ENCODE peak calls at places on chromosomes 13 and 19, in four cellular contexts. One of them, this sample, is unnamed.
A peak's percentile ranks its signal among the peaks of the same experiment; 100 is the strongest.

GRCh38 chr19:2815191-2815614 is 4.5 kb upstream of the ZNF554 start:
- DNase-seq in astrocyte of the cerebellum: no peak
- DNase-seq in mammary epithelial cell: no peak
- DNase-seq in tibial artery: no peak
- DNase-seq in this sample: no peak

GRCh38 chr13:35768551-35768950 is 292.1 kb upstream of the MAB21L1 start:
- DNase-seq in tibial artery: no peak
- DNase-seq in mammary epithelial cell: no peak
- DNase-seq in astrocyte of the cerebellum: peak; percentile 41
- DNase-seq in this sample: no peak

GRCh38 chr13:91058066-91058465 is 289.4 kb upstream of the MIR17HG start:
- DNase-seq in mammary epithelial cell: peak; percentile 6
- DNase-seq in astrocyte of the cerebellum: peak; percentile 19
- DNase-seq in tibial artery: no peak
- DNase-seq in this sample: no peak

GRCh38 chr13:97273341-97273831 is 51.3 kb downstream of the MBNL2 start:
- DNase-seq in tibial artery: no peak
- DNase-seq in astrocyte of the cerebellum: no peak
- DNase-seq in mammary epithelial cell: peak; percentile 91
- DNase-seq in this sample: no peak

GRCh38 chr13:51258612-51259358 is 36.6 kb downstream of the FAM124A start:
- DNase-seq in astrocyte of the cerebellum: no peak
- DNase-seq in tibial artery: no peak
- DNase-seq in mammary epithelial cell: no peak
- DNase-seq in this sample: no peak

GRCh38 chr19:22622901-22623840 is 11.0 kb upstream of the ZNF492 start:
- DNase-seq in mammary epithelial cell: no peak
- DNase-seq in tibial artery: no peak
- DNase-seq in astrocyte of the cerebellum: no peak
- DNase-seq in this sample: no peak

GRCh38 chr19:31572671-31573298 is 223.5 kb upstream of the TSHZ3 start:
- DNase-seq in astrocyte of the cerebellum: no peak
- DNase-seq in mammary epithelial cell: no peak
- DNase-seq in tibial artery: peak; percentile 35
- DNase-seq in this sample: no peak

GRCh38 chr13:41700790-41701310 is 243.5 kb downstream of the RGCC start:
- DNase-seq in tibial artery: no peak
- DNase-seq in astrocyte of the cerebellum: peak; percentile 68
- DNase-seq in mammary epithelial cell: peak; percentile 35
- DNase-seq in this sample: peak; percentile 63

GRCh38 chr13:28355046-28355821 is 139.7 kb downstream of the FLT1 start:
- DNase-seq in tibial artery: no peak
- DNase-seq in astrocyte of the cerebellum: no peak
- DNase-seq in mammary epithelial cell: no peak
- DNase-seq in this sample: no peak

GRCh38 chr13:73058432-73058740 is 419 bp upstream of the KLF5 start:
- DNase-seq in tibial artery: no peak
- DNase-seq in astrocyte of the cerebellum: no peak
- DNase-seq in mammary epithelial cell: no peak
- DNase-seq in this sample: no peak

GRCh38 chr13:32234914-32235313 is 80.2 kb downstream of the ZAR1L start:
- DNase-seq in mammary epithelial cell: no peak
- DNase-seq in tibial artery: no peak
- DNase-seq in astrocyte of the cerebellum: no peak
- DNase-seq in this sample: no peak

GRCh38 chr19:14473915-14474578 is 1.1 kb downstream of the PTGER1 start:
- DNase-seq in tibial artery: no peak
- DNase-seq in astrocyte of the cerebellum: no peak
- DNase-seq in mammary epithelial cell: no peak
- DNase-seq in this sample: no peak

GRCh38 chr13:98232456-98232855 is 55.4 kb upstream of the RNF113B start:
- DNase-seq in mammary epithelial cell: no peak
- DNase-seq in tibial artery: no peak
- DNase-seq in astrocyte of the cerebellum: peak; percentile 36
- DNase-seq in this sample: no peak

GRCh38 chr13:114140131-114140908 is 7.9 kb upstream of the RASA3 start:
- DNase-seq in astrocyte of the cerebellum: no peak
- DNase-seq in tibial artery: peak; percentile 59
- DNase-seq in mammary epithelial cell: no peak
- DNase-seq in this sample: no peak

GRCh38 chr19:28586501-28586900 is 626.5 kb downstream of the UQCRFS1 start:
- DNase-seq in astrocyte of the cerebellum: no peak
- DNase-seq in tibial artery: no peak
- DNase-seq in mammary epithelial cell: no peak
- DNase-seq in this sample: no peak

GRCh38 chr19:36059180-36059910 is 4.6 kb downstream of the WDR62 start:
- DNase-seq in astrocyte of the cerebellum: no peak
- DNase-seq in mammary epithelial cell: no peak
- DNase-seq in tibial artery: no peak
- DNase-seq in this sample: no peak

GRCh38 chr13:28355822-28356371 is 139.0 kb downstream of the FLT1 start:
- DNase-seq in mammary epithelial cell: no peak
- DNase-seq in astrocyte of the cerebellum: no peak
- DNase-seq in tibial artery: no peak
- DNase-seq in this sample: no peak

GRCh38 chr13:109968876-109969577 is 182.6 kb upstream of the IRS2 start:
- DNase-seq in astrocyte of the cerebellum: no peak
- DNase-seq in tibial artery: no peak
- DNase-seq in mammary epithelial cell: no peak
- DNase-seq in this sample: no peak

GRCh38 chr13:112572408-112572807 is 15.5 kb downstream of the TUBGCP3 start:
- DNase-seq in mammary epithelial cell: no peak
- DNase-seq in astrocyte of the cerebellum: no peak
- DNase-seq in tibial artery: no peak
- DNase-seq in this sample: no peak

GRCh38 chr13:37747071-37747612 is 122.4 kb downstream of the TRPC4 start:
- DNase-seq in astrocyte of the cerebellum: peak; percentile 51
- DNase-seq in mammary epithelial cell: peak; percentile 62
- DNase-seq in tibial artery: no peak
- DNase-seq in this sample: peak; percentile 63

GRCh38 chr19:3833578-3834348 is 35.1 kb downstream of the ZFR2 start:
- DNase-seq in mammary epithelial cell: no peak
- DNase-seq in astrocyte of the cerebellum: no peak
- DNase-seq in tibial artery: no peak
- DNase-seq in this sample: no peak

GRCh38 chr13:24292476-24292875 is 16.9 kb upstream of the C1QTNF9 start:
- DNase-seq in astrocyte of the cerebellum: peak; percentile 68
- DNase-seq in mammary epithelial cell: no peak
- DNase-seq in tibial artery: no peak
- DNase-seq in this sample: no peak

GRCh38 chr13:95834134-95834765 is 157.3 kb downstream of the DNAJC3 start:
- DNase-seq in mammary epithelial cell: peak; percentile 52
- DNase-seq in astrocyte of the cerebellum: peak; percentile 59
- DNase-seq in tibial artery: peak; percentile 68
- DNase-seq in this sample: peak; percentile 46

GRCh38 chr19:51081476-51081875 is 1.2 kb downstream of the KLK14 start:
- DNase-seq in tibial artery: peak; percentile 25
- DNase-seq in mammary epithelial cell: no peak
- DNase-seq in astrocyte of the cerebellum: no peak
- DNase-seq in this sample: no peak

GRCh38 chr19:33348301-33349010 is 25.1 kb upstream of the CEBPG start:
- DNase-seq in tibial artery: no peak
- DNase-seq in astrocyte of the cerebellum: no peak
- DNase-seq in mammary epithelial cell: peak; percentile 45
- DNase-seq in this sample: no peak

GRCh38 chr13:33489563-33489962 is 204.0 kb upstream of the STARD13 start:
- DNase-seq in astrocyte of the cerebellum: no peak
- DNase-seq in tibial artery: no peak
- DNase-seq in mammary epithelial cell: no peak
- DNase-seq in this sample: no peak

GRCh38 chr13:50410921-50411712 is 395.9 kb downstream of the KCNRG start:
- DNase-seq in mammary epithelial cell: peak; percentile 89
- DNase-seq in astrocyte of the cerebellum: no peak
- DNase-seq in tibial artery: no peak
- DNase-seq in this sample: peak; percentile 63

GRCh38 chr13:64453831-64454230 is 2776.3 kb downstream of the PCDH9 start:
- DNase-seq in astrocyte of the cerebellum: no peak
- DNase-seq in mammary epithelial cell: no peak
- DNase-seq in tibial artery: no peak
- DNase-seq in this sample: no peak

GRCh38 chr13:75550159-75550567 is 572 bp downstream of the UCHL3 start:
- DNase-seq in mammary epithelial cell: peak; percentile 85
- DNase-seq in tibial artery: no peak
- DNase-seq in astrocyte of the cerebellum: peak; percentile 53
- DNase-seq in this sample: peak; percentile 40

GRCh38 chr13:36819811-36820140 is 754 bp downstream of the RFXAP start:
- DNase-seq in astrocyte of the cerebellum: no peak
- DNase-seq in mammary epithelial cell: peak; percentile 20
- DNase-seq in tibial artery: no peak
- DNase-seq in this sample: no peak

GRCh38 chr19:5578094-5578846 is 10.5 kb upstream of the TINCR start:
- DNase-seq in astrocyte of the cerebellum: no peak
- DNase-seq in mammary epithelial cell: peak; percentile 35
- DNase-seq in tibial artery: no peak
- DNase-seq in this sample: peak; percentile 52

GRCh38 chr13:30125422-30126073 is 181.8 kb downstream of the KATNAL1 start:
- DNase-seq in tibial artery: no peak
- DNase-seq in mammary epithelial cell: peak; percentile 92
- DNase-seq in astrocyte of the cerebellum: peak; percentile 89
- DNase-seq in this sample: peak; percentile 77

GRCh38 chr13:27463500-27463899 is 13.1 kb upstream of the MTIF3 start:
- DNase-seq in tibial artery: no peak
- DNase-seq in astrocyte of the cerebellum: no peak
- DNase-seq in mammary epithelial cell: no peak
- DNase-seq in this sample: no peak

GRCh38 chr19:17370026-17370587 is 7.0 kb downstream of the PLVAP start:
- DNase-seq in astrocyte of the cerebellum: no peak
- DNase-seq in mammary epithelial cell: no peak
- DNase-seq in tibial artery: no peak
- DNase-seq in this sample: no peak

GRCh38 chr19:55437410-55437809 is 5.7 kb downstream of the SHISA7 start:
- DNase-seq in tibial artery: no peak
- DNase-seq in astrocyte of the cerebellum: no peak
- DNase-seq in mammary epithelial cell: peak; percentile 64
- DNase-seq in this sample: no peak

GRCh38 chr13:65603160-65603559 is 1627.0 kb downstream of the PCDH9 start:
- DNase-seq in astrocyte of the cerebellum: no peak
- DNase-seq in mammary epithelial cell: no peak
- DNase-seq in tibial artery: no peak
- DNase-seq in this sample: no peak

GRCh38 chr19:35179830-35180229 is 25.3 kb downstream of the FXYD5 start:
- DNase-seq in tibial artery: no peak
- DNase-seq in mammary epithelial cell: no peak
- DNase-seq in astrocyte of the cerebellum: no peak
- DNase-seq in this sample: no peak

GRCh38 chr19:1374250-1374577 is 9.5 kb upstream of the NDUFS7 start:
- DNase-seq in tibial artery: no peak
- DNase-seq in astrocyte of the cerebellum: no peak
- DNase-seq in mammary epithelial cell: no peak
- DNase-seq in this sample: no peak

GRCh38 chr19:46823049-46823448 is 27.6 kb downstream of the AP2S1 start:
- DNase-seq in astrocyte of the cerebellum: no peak
- DNase-seq in tibial artery: no peak
- DNase-seq in mammary epithelial cell: no peak
- DNase-seq in this sample: no peak

GRCh38 chr19:38617283-38617763 is 430 bp downstream of the MAP4K1 start:
- DNase-seq in mammary epithelial cell: no peak
- DNase-seq in tibial artery: no peak
- DNase-seq in astrocyte of the cerebellum: no peak
- DNase-seq in this sample: no peak
- H3K4me3 ChIP-seq in mammary epithelial cell: no peak overlapping the region
- H3K4me3 ChIP-seq in tibial artery: peak overlapping the region; percentile 90
- H3K4me3 ChIP-seq in astrocyte of the cerebellum: no peak overlapping the region
- H3K4me3 ChIP-seq in this sample: no peak overlapping the region

GRCh38 chr13:79548886-79549285 is 67.9 kb downstream of the NDFIP2 start:
- DNase-seq in astrocyte of the cerebellum: peak; percentile 9
- DNase-seq in tibial artery: no peak
- DNase-seq in mammary epithelial cell: peak; percentile 23
- DNase-seq in this sample: no peak
- TF ChIP-seq CTCF in astrocyte of the cerebellum: no peak
- TF ChIP-seq CTCF in tibial artery: no peak
- TF ChIP-seq CTCF in mammary epithelial cell: peak; percentile 55
- TF ChIP-seq CTCF in this sample: no peak

DNA sequence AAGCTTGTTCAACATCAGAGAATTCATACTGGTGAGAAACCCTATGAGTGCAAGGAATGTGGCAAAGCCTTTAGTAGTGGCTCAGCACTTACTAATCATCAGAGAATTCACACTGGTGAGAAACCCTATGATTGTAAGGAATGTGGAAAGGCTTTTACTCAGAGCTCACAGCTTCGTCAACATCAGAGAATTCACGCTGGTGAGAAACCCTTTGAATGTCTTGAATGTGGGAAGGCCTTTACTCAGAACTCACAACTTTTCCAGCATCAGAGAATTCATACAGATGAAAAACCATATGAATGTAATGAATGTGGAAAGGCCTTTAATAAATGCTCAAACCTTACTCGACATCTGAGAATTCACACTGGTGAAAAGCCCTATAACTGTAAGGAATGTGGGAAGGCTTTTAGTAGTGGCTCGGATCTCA is 25.2 kb downstream of the ZNF383 start:
- DNase-seq in astrocyte of the cerebellum: no peak
- DNase-seq in tibial artery: no peak
- DNase-seq in mammary epithelial cell: peak; percentile 4
- DNase-seq in this sample: no peak
- H3K4me3 ChIP-seq in astrocyte of the cerebellum: no peak overlapping the region
- H3K4me3 ChIP-seq in tibial artery: no peak overlapping the region
- H3K4me3 ChIP-seq in mammary epithelial cell: no peak overlapping the region
- H3K4me3 ChIP-seq in this sample: no peak overlapping the region

GRCh38 chr13:61275251-61275650 is 140.4 kb downstream of the PCDH20 start:
- DNase-seq in tibial artery: no peak
- DNase-seq in mammary epithelial cell: no peak
- DNase-seq in astrocyte of the cerebellum: no peak
- DNase-seq in this sample: no peak
- TF ChIP-seq CTCF in tibial artery: no peak
- TF ChIP-seq CTCF in mammary epithelial cell: no peak
- TF ChIP-seq CTCF in astrocyte of the cerebellum: no peak
- TF ChIP-seq CTCF in this sample: no peak

GRCh38 chr19:41218249-41218614 is 791 bp upstream of the AXL start:
- DNase-seq in tibial artery: no peak
- DNase-seq in mammary epithelial cell: no peak
- DNase-seq in astrocyte of the cerebellum: no peak
- DNase-seq in this sample: no peak
- H3K4me3 ChIP-seq in tibial artery: peak overlapping the region; percentile 93
- H3K4me3 ChIP-seq in mammary epithelial cell: no peak overlapping the region
- H3K4me3 ChIP-seq in astrocyte of the cerebellum: peak overlapping the region; percentile 87
- H3K4me3 ChIP-seq in this sample: peak overlapping the region; percentile 69

DNA sequence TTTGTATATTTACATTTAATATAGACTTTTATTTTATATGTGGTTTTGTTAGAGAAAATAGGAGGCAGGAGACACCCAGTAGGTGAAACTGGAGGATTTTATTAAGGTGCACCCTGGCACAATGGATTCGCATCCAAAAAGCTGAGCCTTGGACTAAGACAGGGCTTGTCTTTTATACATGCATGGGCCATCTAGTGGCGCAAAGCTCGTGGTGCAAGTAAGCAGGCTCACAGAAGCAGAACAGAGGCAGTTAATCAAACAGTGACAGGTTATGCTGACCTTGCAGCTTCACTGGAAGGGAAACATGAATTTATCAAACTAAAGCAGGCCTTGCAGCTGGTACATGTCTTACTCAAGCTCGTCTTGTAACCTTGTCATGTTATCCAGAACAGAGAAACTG is 58.8 kb upstream of the ZNF681 start:
- DNase-seq in mammary epithelial cell: peak; percentile 14
- DNase-seq in astrocyte of the cerebellum: no peak
- DNase-seq in tibial artery: no peak
- DNase-seq in this sample: no peak
- TF ChIP-seq CTCF in mammary epithelial cell: peak; percentile 49
- TF ChIP-seq CTCF in astrocyte of the cerebellum: peak; percentile 31
- TF ChIP-seq CTCF in tibial artery: no peak
- TF ChIP-seq CTCF in this sample: peak; percentile 42